ENCODE peak calls at places on chromosomes 13 and 19, in five cellular contexts. One of them, this sample, is unnamed.
A peak's percentile ranks its signal among the peaks of the same experiment; 100 is the strongest.

GRCh38 chr13:38564751-38565150 is 122.1 kb upstream of the FREM2 start:
- DNase-seq in pancreas: no peak
- DNase-seq in endodermal cell: no peak
- DNase-seq in effector memory CD4-positive, alpha-beta T cell: no peak
- DNase-seq in tibial artery: no peak
- DNase-seq in this sample: no peak

GRCh38 chr19:51702103-51702753 is 9.1 kb downstream of the SPACA6 start:
- DNase-seq in pancreas: peak; percentile 96
- DNase-seq in endodermal cell: peak; percentile 98
- DNase-seq in effector memory CD4-positive, alpha-beta T cell: peak; percentile 30
- DNase-seq in tibial artery: peak; percentile 90
- DNase-seq in this sample: peak; percentile 75

GRCh38 chr13:46339035-46339666 is 47.9 kb downstream of the RUBCNL start:
- DNase-seq in pancreas: no peak
- DNase-seq in endodermal cell: no peak
- DNase-seq in effector memory CD4-positive, alpha-beta T cell: no peak
- DNase-seq in tibial artery: no peak
- DNase-seq in this sample: peak; percentile 30

GRCh38 chr13:98411617-98412310 is 165.1 kb downstream of the STK24 start:
- DNase-seq in pancreas: no peak
- DNase-seq in endodermal cell: no peak
- DNase-seq in effector memory CD4-positive, alpha-beta T cell: no peak
- DNase-seq in tibial artery: peak; percentile 79
- DNase-seq in this sample: peak; percentile 29

GRCh38 chr19:18488838-18489626 is 32.8 kb downstream of the ELL start:
- DNase-seq in pancreas: peak; percentile 78
- DNase-seq in endodermal cell: peak; percentile 89
- DNase-seq in effector memory CD4-positive, alpha-beta T cell: no peak
- DNase-seq in tibial artery: no peak
- DNase-seq in this sample: no peak

GRCh38 chr13:40982772-40983171 is 36.3 kb downstream of the ELF1 start:
- DNase-seq in pancreas: no peak
- DNase-seq in endodermal cell: no peak
- DNase-seq in effector memory CD4-positive, alpha-beta T cell: peak; percentile 23
- DNase-seq in tibial artery: no peak
- DNase-seq in this sample: peak; percentile 33

GRCh38 chr19:51391073-51391611 is 751 bp upstream of the C19orf84 start:
- DNase-seq in pancreas: no peak
- DNase-seq in endodermal cell: no peak
- DNase-seq in effector memory CD4-positive, alpha-beta T cell: no peak
- DNase-seq in tibial artery: no peak
- DNase-seq in this sample: no peak

GRCh38 chr19:2207991-2208860 is 27.9 kb downstream of the PLEKHJ1 start:
- DNase-seq in pancreas: no peak
- DNase-seq in endodermal cell: peak; percentile 80
- DNase-seq in effector memory CD4-positive, alpha-beta T cell: no peak
- DNase-seq in tibial artery: no peak
- DNase-seq in this sample: peak; percentile 66

GRCh38 chr19:43618921-43619261 is 538 bp downstream of the ZNF428 start:
- DNase-seq in pancreas: no peak
- DNase-seq in endodermal cell: no peak
- DNase-seq in effector memory CD4-positive, alpha-beta T cell: no peak
- DNase-seq in tibial artery: no peak
- DNase-seq in this sample: no peak

GRCh38 chr13:75803175-75803611 is 167.1 kb downstream of the LMO7 start:
- DNase-seq in pancreas: no peak
- DNase-seq in endodermal cell: peak; percentile 83
- DNase-seq in effector memory CD4-positive, alpha-beta T cell: no peak
- DNase-seq in tibial artery: no peak
- DNase-seq in this sample: no peak
- H3K36me3 ChIP-seq in pancreas: peaks cover 4% of the 10 kb centered on the region
- H3K36me3 ChIP-seq in endodermal cell: no peaks in the 10 kb centered on the region
- H3K36me3 ChIP-seq in effector memory CD4-positive, alpha-beta T cell: no peaks in the 10 kb centered on the region
- H3K36me3 ChIP-seq in tibial artery: peaks cover 25% of the 10 kb centered on the region
- H3K36me3 ChIP-seq in this sample: no peaks in the 10 kb centered on the region

DNA sequence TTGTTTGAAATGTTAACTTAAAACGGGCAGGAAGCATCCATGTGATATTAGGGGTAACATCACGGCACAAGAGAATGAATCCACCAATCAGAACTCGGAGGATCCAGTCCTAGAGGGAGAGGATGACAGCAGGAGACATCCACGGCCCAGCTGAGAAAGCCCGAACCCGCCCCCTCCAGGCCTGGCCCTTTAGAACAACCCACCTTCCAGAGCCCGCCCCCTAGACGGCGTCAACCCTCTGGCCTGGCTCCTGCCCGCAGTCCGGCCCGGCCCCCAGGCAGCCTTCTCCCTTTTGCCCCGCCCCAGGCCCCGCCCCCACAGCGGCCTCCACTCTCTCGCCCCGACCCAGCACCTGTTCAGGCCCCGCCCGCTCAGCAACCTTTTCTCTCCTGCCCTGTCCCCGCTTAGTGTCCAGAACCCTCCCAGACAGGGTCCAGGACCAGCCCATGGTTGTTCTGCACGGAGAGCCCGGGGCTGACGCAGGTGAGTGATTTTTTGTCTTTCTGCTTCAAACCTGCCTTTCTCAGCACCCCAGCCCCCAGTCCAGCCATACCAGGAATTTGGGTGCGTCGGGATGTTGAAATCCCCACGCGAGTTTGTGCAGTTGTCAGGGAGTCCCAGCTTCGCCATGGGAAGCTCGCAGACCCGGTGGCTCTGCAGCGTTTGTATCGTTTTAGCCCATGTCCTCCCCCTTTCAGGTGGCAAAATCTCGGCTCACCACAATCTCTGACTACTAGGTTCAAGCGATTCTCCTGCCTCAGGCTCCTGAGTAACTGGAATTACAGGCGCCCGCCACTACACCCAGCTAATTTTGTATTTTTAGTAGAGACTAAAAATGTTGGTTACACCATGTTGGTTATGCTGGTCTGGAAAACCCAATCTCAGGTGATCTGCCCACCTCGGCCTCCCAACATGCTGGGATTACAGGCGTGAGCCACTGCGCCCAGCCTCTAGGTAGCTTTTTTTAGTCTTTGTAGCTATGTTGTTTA is 16.1 kb downstream of the ZNF816 start:
- DNase-seq in pancreas: peak; percentile 42
- DNase-seq in endodermal cell: peak; percentile 94
- DNase-seq in effector memory CD4-positive, alpha-beta T cell: no peak
- DNase-seq in tibial artery: no peak
- DNase-seq in this sample: peak; percentile 61
- H3K4me3 ChIP-seq in pancreas: no peak overlapping the region
- H3K4me3 ChIP-seq in endodermal cell: peak overlapping the region; percentile 47
- H3K4me3 ChIP-seq in effector memory CD4-positive, alpha-beta T cell: no peak overlapping the region
- H3K4me3 ChIP-seq in tibial artery: no peak overlapping the region
- H3K4me3 ChIP-seq in this sample: no peak overlapping the region

GRCh38 chr13:37491661-37492060 is 106.9 kb downstream of the POSTN start:
- DNase-seq in pancreas: no peak
- DNase-seq in endodermal cell: no peak
- DNase-seq in effector memory CD4-positive, alpha-beta T cell: no peak
- DNase-seq in tibial artery: no peak
- DNase-seq in this sample: no peak
- H3K27ac ChIP-seq in pancreas: no peak overlapping the region
- H3K27ac ChIP-seq in endodermal cell: no peak overlapping the region
- H3K27ac ChIP-seq in effector memory CD4-positive, alpha-beta T cell: no peak overlapping the region
- H3K27ac ChIP-seq in tibial artery: no peak overlapping the region
- H3K27ac ChIP-seq in this sample: no peak overlapping the region

GRCh38 chr19:10918359-10918758 is 10.1 kb downstream of the YIPF2 start:
- DNase-seq in pancreas: no peak
- DNase-seq in endodermal cell: no peak
- DNase-seq in effector memory CD4-positive, alpha-beta T cell: no peak
- DNase-seq in tibial artery: no peak
- DNase-seq in this sample: no peak
- H3K36me3 ChIP-seq in pancreas: no peaks in the 10 kb centered on the region
- H3K36me3 ChIP-seq in endodermal cell: peaks cover 20% of the 10 kb centered on the region
- H3K36me3 ChIP-seq in effector memory CD4-positive, alpha-beta T cell: peaks cover 31% of the 10 kb centered on the region
- H3K36me3 ChIP-seq in tibial artery: peaks cover 100% of the 10 kb centered on the region
- H3K36me3 ChIP-seq in this sample: peaks cover 78% of the 10 kb centered on the region

GRCh38 chr13:73996569-73996968 is 137.6 kb downstream of the KLF12 start:
- DNase-seq in pancreas: no peak
- DNase-seq in endodermal cell: no peak
- DNase-seq in effector memory CD4-positive, alpha-beta T cell: no peak
- DNase-seq in tibial artery: no peak
- DNase-seq in this sample: no peak
- H3K4me3 ChIP-seq in pancreas: no peak overlapping the region
- H3K4me3 ChIP-seq in endodermal cell: no peak overlapping the region
- H3K4me3 ChIP-seq in effector memory CD4-positive, alpha-beta T cell: no peak overlapping the region
- H3K4me3 ChIP-seq in tibial artery: no peak overlapping the region
- H3K4me3 ChIP-seq in this sample: no peak overlapping the region